ENCODE peak calls at places on chromosomes 12 and 14, in ten cellular contexts. P is Caco-2; F is testis; U is aorta; I is heart left ventricle; A is heart right ventricle; Y is fibroblast of lung; G is esophagus squamous epithelium; Z is CD4-positive, CD25-positive, alpha-beta regulatory T cell; Q is upper lobe of right lung. R is an unnamed sample. For H3K4me1, the result is how much of the 10 kb centered on the place peaks cover.

GRCh38 chr12:50087995-50088394 is 2.9 kb downstream of the SMARCD1 start:
- DNase-seq in G (no peak), F (no peak), Y (peak), U (peak), A (no peak), P (no peak), I (no peak), Z (no peak), Q (no peak), R (no peak)

GRCh38 chr12:64107776-64108175 is 114.3 kb downstream of the KICS2 start:
- DNase-seq in I (no peak), P (no peak), Y (no peak), U (no peak), F (no peak), G (no peak), Z (no peak), A (no peak), Q (no peak), R (peak)

GRCh38 chr14:80977103-80977728 is 21.8 kb downstream of the TSHR start:
- DNase-seq in F (no peak), U (no peak), Z (peak), P (no peak), Y (no peak), A (no peak), Q (no peak), G (no peak), I (no peak), R (no peak)

GRCh38 chr12:32891956-32892355 is 4.6 kb downstream of the PKP2 start:
- DNase-seq in I (no peak), A (no peak), P (peak), Z (no peak), Y (peak), F (no peak), G (no peak), Q (no peak), U (no peak), R (no peak)

GRCh38 chr12:90940872-90941499 is 14.0 kb downstream of the CCER1 start:
- DNase-seq in U (no peak), I (no peak), A (no peak), F (no peak), Y (peak), P (no peak), G (no peak), Q (no peak), Z (peak), R (peak)

GRCh38 chr12:49825971-49826421 is 2.2 kb downstream of the NCKAP5L start:
- DNase-seq in U (peak), P (no peak), Z (no peak), F (peak), G (no peak), I (peak), Q (no peak), Y (no peak), A (no peak), R (no peak)

GRCh38 chr14:71626281-71626835 is 305.9 kb upstream of the RGS6 start:
- DNase-seq in Y (no peak), I (no peak), Q (no peak), Z (no peak), P (no peak), F (no peak), A (no peak), U (no peak), G (no peak), R (no peak)

GRCh38 chr12:124745891-124746570 is 117.6 kb downstream of the SCARB1 start:
- DNase-seq in I (peak), G (no peak), Y (peak), Z (no peak), Q (peak), U (peak), P (peak), A (peak), F (peak), R (no peak)

GRCh38 chr14:67263499-67264149 is 22.4 kb downstream of the PALS1 start:
- DNase-seq in F (no peak), A (no peak), Z (no peak), Q (no peak), I (no peak), P (no peak), G (no peak), Y (peak), U (no peak), R (no peak)

GRCh38 chr14:92696356-92696755 is 52.1 kb downstream of the LGMN start:
- DNase-seq in U (no peak), Y (no peak), P (no peak), Z (no peak), F (no peak), I (no peak), A (no peak), Q (peak), G (no peak), R (no peak)

GRCh38 chr14:96614528-96614927 is 112.3 kb downstream of the PAPOLA start:
- DNase-seq in F (no peak), I (no peak), Z (no peak), Y (no peak), U (no peak), Q (no peak), P (no peak), G (no peak), A (no peak), R (no peak)

GRCh38 chr14:96077983-96078686 is 39.0 kb downstream of the C14orf132 start:
- DNase-seq in U (no peak), A (no peak), Y (peak), I (no peak), Q (no peak), G (no peak), F (no peak), Z (peak), P (no peak), R (no peak)

GRCh38 chr12:99195474-99195873 is 452.1 kb upstream of the GARIN6 start:
- DNase-seq in A (no peak), F (no peak), G (no peak), I (no peak), Q (no peak), U (no peak), Z (no peak), Y (no peak), P (no peak), R (no peak)

GRCh38 chr12:24898606-24899005 is 50.3 kb downstream of the BCAT1 start:
- DNase-seq in Z (no peak), Y (no peak), F (no peak), G (no peak), U (no peak), P (no peak), Q (no peak), A (no peak), I (no peak), R (no peak)

GRCh38 chr12:92544321-92544720 is 158.5 kb upstream of the PLEKHG7 start:
- DNase-seq in Z (no peak), U (no peak), F (no peak), G (no peak), I (no peak), Q (no peak), A (no peak), Y (no peak), P (no peak), R (peak)

GRCh38 chr14:79510659-79511058 is 700.6 kb downstream of the DIO2 start:
- DNase-seq in F (no peak), A (no peak), Z (no peak), I (no peak), G (no peak), P (no peak), Q (no peak), U (no peak), Y (peak), R (no peak)

GRCh38 chr12:41101821-41102220 is 86.3 kb upstream of the PDZRN4 start:
- DNase-seq in P (no peak), F (no peak), Z (no peak), I (no peak), Y (no peak), Q (no peak), U (no peak), A (no peak), G (no peak), R (no peak)

GRCh38 chr12:107400686-107401447 is 284.7 kb upstream of the PWP1 start:
- DNase-seq in Q (no peak), A (no peak), Y (peak), P (no peak), U (no peak), F (no peak), Z (no peak), G (no peak), I (no peak), R (no peak)

GRCh38 chr12:6326316-6326959 is 15.4 kb downstream of the TNFRSF1A start:
- DNase-seq in A (no peak), P (peak), G (no peak), F (peak), U (peak), I (peak), Y (no peak), Q (no peak), Z (peak), R (no peak)

GRCh38 chr12:95480230-95480629 is 6.3 kb downstream of the METAP2 start:
- DNase-seq in Z (no peak), I (no peak), G (no peak), U (no peak), Y (peak), P (no peak), Q (no peak), F (no peak), A (no peak), R (no peak)

GRCh38 chr12:104801427-104801826 is 156.7 kb downstream of the SLC41A2 start:
- DNase-seq in F (no peak), Q (no peak), Z (no peak), G (no peak), P (no peak), Y (no peak), A (no peak), U (no peak), I (no peak), R (no peak)

GRCh38 chr14:78530078-78530477 is 359.9 kb downstream of the NRXN3 start:
- DNase-seq in Y (peak), P (peak), A (no peak), G (no peak), U (no peak), Z (peak), I (no peak), F (peak), Q (no peak), R (peak)

GRCh38 chr12:114415525-114415868 is 9.6 kb upstream of the TBX5 start:
- DNase-seq in Z (no peak), I (no peak), P (no peak), U (no peak), Q (no peak), A (no peak), Y (no peak), F (no peak), G (no peak), R (no peak)

GRCh38 chr14:34059925-34060746 is 109.3 kb upstream of the EGLN3 start:
- DNase-seq in U (peak), I (peak), Q (peak), A (peak), G (no peak), P (peak), Z (peak), F (peak), Y (peak), R (no peak)

GRCh38 chr12:132950844-132951535 is 5.1 kb downstream of the ZNF605 start:
- DNase-seq in Z (no peak), A (no peak), Y (no peak), U (no peak), P (no peak), G (no peak), Q (no peak), I (no peak), F (no peak), R (no peak)

GRCh38 chr14:93002851-93003298 is 79.9 kb downstream of the CHGA start:
- DNase-seq in I (no peak), Q (no peak), A (peak), P (no peak), Y (no peak), F (no peak), U (no peak), G (no peak), Z (peak), R (no peak)

GRCh38 chr12:32163596-32163995 is 56.9 kb downstream of the BICD1 start:
- DNase-seq in Q (no peak), Z (no peak), A (no peak), G (no peak), F (no peak), Y (no peak), P (no peak), U (no peak), I (no peak), R (no peak)

GRCh38 chr14:106346534-106347290 is 820.3 kb downstream of the TMEM121 start:
- DNase-seq in Y (no peak), A (no peak), Q (no peak), U (no peak), I (no peak), P (no peak), Z (no peak), F (no peak), G (no peak), R (no peak)

GRCh38 chr12:38906482-38907170 is 1.2 kb upstream of the CPNE8 start:
- DNase-seq in I (peak), G (peak), F (peak), Y (peak), P (peak), U (peak), Q (peak), A (peak), Z (peak), R (peak)

GRCh38 chr14:54866588-54866987 is 36.0 kb downstream of the GCH1 start:
- DNase-seq in U (no peak), I (no peak), Q (no peak), P (no peak), G (no peak), Z (no peak), F (no peak), Y (no peak), A (no peak), R (no peak)
- H3K4me1 ChIP-seq in U (under half), I (under half), Q (under half), P (under half), G (under half), Z (under half), F (under half), Y (under half), A (under half), R (under half)

GRCh38 chr12:75954076-75954475 is 77.5 kb downstream of the PHLDA1 start:
- DNase-seq in U (no peak), Z (no peak), A (no peak), Y (peak), G (no peak), F (no peak), P (no peak), I (no peak), Q (no peak), R (peak)
- H3K4me1 ChIP-seq in U (under half), Z (under half), A (under half), Y (under half), G (under half), F (under half), P (half or more), I (under half), Q (under half), R (under half)

DNA sequence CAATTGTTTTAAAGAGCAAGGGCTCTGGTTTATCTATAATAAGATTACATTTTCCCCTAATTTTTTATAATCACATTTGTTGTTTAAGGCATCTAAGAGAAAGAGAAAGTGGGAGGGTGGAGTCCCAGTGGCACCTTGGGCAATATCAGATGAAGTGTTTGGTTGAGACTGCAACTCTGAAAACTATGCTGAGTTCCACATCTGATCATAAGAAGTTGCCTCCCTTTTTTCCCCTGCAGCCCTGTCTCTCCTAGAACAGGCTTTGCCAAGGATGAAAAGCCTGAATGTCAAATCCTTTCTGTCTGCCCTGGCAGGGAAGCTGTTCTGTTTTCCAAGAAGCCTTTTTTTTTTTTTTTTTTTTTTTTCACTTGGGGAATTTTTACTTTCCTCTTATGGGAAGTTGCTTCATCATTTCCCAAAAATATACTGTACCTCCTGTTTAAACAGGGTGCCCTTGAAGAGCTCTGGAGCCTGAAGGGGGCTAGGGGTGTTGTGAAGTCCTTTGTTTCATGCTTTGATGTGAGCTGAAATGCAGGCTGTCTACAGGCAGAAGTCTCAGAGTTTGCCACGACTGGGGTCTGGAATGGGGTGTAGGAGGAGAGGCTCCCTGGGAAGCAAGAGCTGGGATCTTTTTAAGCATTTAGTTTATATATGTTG is 71.3 kb downstream of the SUSD6 start:
- DNase-seq in G (no peak), P (no peak), Y (no peak), I (no peak), U (no peak), Z (peak), A (no peak), Q (no peak), F (no peak), R (peak)
- H3K4me1 ChIP-seq in G (under half), P (under half), Y (under half), I (half or more), U (under half), Z (half or more), A (half or more), Q (half or more), F (under half), R (under half)

GRCh38 chr12:46391630-46392029 is 19.1 kb upstream of the SLC38A2 start:
- DNase-seq in Q (no peak), Z (no peak), U (peak), A (no peak), F (no peak), G (no peak), P (no peak), Y (peak), I (peak), R (no peak)
- H3K4me1 ChIP-seq in Q (under half), Z (under half), U (under half), A (under half), F (under half), G (under half), P (under half), Y (under half), I (under half), R (half or more)

GRCh38 chr12:26121323-26121740 is 3.5 kb downstream of the BHLHE41 start:
- DNase-seq in P (no peak), G (no peak), I (no peak), A (no peak), Q (no peak), Y (peak), Z (no peak), F (no peak), U (no peak), R (peak)
- H3K4me1 ChIP-seq in P (under half), G (under half), I (under half), A (under half), Q (under half), Y (under half), Z (under half), F (under half), U (under half), R (under half)

GRCh38 chr12:57389033-57389432 is 41.8 kb downstream of the R3HDM2 start:
- DNase-seq in I (no peak), G (no peak), Q (no peak), U (no peak), F (no peak), Y (peak), P (no peak), Z (no peak), A (no peak), R (no peak)

GRCh38 chr12:57388425-57388824 is 42.4 kb downstream of the R3HDM2 start:
- DNase-seq in U (no peak), Q (no peak), A (no peak), I (no peak), P (no peak), F (no peak), Z (no peak), Y (no peak), G (no peak), R (no peak)

GRCh38 chr12:57384512-57384911 is 46.3 kb downstream of the R3HDM2 start:
- DNase-seq in Z (no peak), F (no peak), I (no peak), G (no peak), Q (no peak), A (no peak), P (no peak), Y (no peak), U (no peak), R (no peak)

GRCh38 chr12:57385586-57385985 is 45.3 kb downstream of the R3HDM2 start:
- DNase-seq in Z (no peak), U (no peak), A (no peak), G (no peak), F (no peak), I (no peak), Q (no peak), Y (no peak), P (no peak), R (no peak)

GRCh38 chr12:57386187-57386720 is 44.6 kb downstream of the R3HDM2 start:
- DNase-seq in G (no peak), Z (no peak), A (no peak), Q (no peak), I (no peak), Y (no peak), U (no peak), F (no peak), P (no peak), R (no peak)
- H3K4me1 ChIP-seq in G (under half), Z (under half), A (under half), Q (under half), I (under half), Y (under half), U (under half), F (under half), P (under half), R (under half)

GRCh38 chr12:70644836-70645235 is 7.6 kb upstream of the PTPRB start:
- DNase-seq in A (no peak), Y (no peak), P (no peak), Z (no peak), Q (no peak), I (no peak), U (no peak), G (no peak), F (no peak), R (no peak)

GRCh38 chr12:70646850-70647249 is 9.6 kb upstream of the PTPRB start:
- DNase-seq in Y (peak), I (no peak), U (no peak), P (no peak), G (no peak), Q (no peak), F (no peak), Z (no peak), A (no peak), R (no peak)

GRCh38 chr12:70648191-70648590 is 11.0 kb upstream of the PTPRB start:
- DNase-seq in Q (no peak), I (no peak), P (no peak), U (no peak), Z (no peak), F (no peak), A (no peak), G (no peak), Y (peak), R (no peak)

GRCh38 chr12:70643927-70644326 is 6.7 kb upstream of the PTPRB start:
- DNase-seq in G (no peak), Y (no peak), Z (no peak), F (no peak), U (no peak), Q (no peak), I (no peak), P (no peak), A (no peak), R (peak)

GRCh38 chr12:70645494-70646317 is 8.5 kb upstream of the PTPRB start:
- DNase-seq in U (peak), Z (peak), P (peak), I (peak), G (no peak), Q (no peak), Y (peak), A (peak), F (no peak), R (peak)
- H3K4me1 ChIP-seq in U (under half), Z (under half), P (under half), I (under half), G (under half), Q (under half), Y (under half), A (half or more), F (under half), R (under half)

GRCh38 chr14:56099081-56099797 is 19.0 kb upstream of the PELI2 start:
- DNase-seq in U (no peak), I (no peak), A (no peak), Z (no peak), Y (peak), F (no peak), Q (no peak), G (no peak), P (peak), R (no peak)
- H3K4me1 ChIP-seq in U (under half), I (under half), A (under half), Z (under half), Y (under half), F (under half), Q (under half), G (under half), P (half or more), R (under half)

R was measured in MM.1S.